ENCODE peak calls at places on chromosomes 6 and 20, in four cellular contexts. One of them, this sample, is unnamed.

GRCh38 chr6:45886776-45887175 is 128.9 kb downstream of the CLIC5 start:
- DNase-seq in activated T-helper 1 cell treated with anti-CD3 and anti-CD28 coated beads, Interleukin-12 subunit alpha, Interleukin-12 subunit beta, Interleukin-2, Interleukin-4 antibody, amounts not matched to agents 30 ng/mL and 10 ng/mL and 1 ng/mL, durations not matched to agents 14 hours and 24 hours and 36 hours: no peak
- DNase-seq in AG10803: no peak
- DNase-seq in NCI-H345: no peak
- DNase-seq in this sample: peak

GRCh38 chr6:54801244-54801643 is 45.3 kb upstream of the FAM83B start:
- DNase-seq in activated T-helper 1 cell treated with anti-CD3 and anti-CD28 coated beads, Interleukin-12 subunit alpha, Interleukin-12 subunit beta, Interleukin-2, Interleukin-4 antibody, amounts not matched to agents 30 ng/mL and 10 ng/mL and 1 ng/mL, durations not matched to agents 14 hours and 24 hours and 36 hours: no peak
- DNase-seq in AG10803: no peak
- DNase-seq in NCI-H345: no peak
- DNase-seq in this sample: no peak

GRCh38 chr6:106451419-106451818 is 90.9 kb downstream of the CRYBG1 start:
- DNase-seq in activated T-helper 1 cell treated with anti-CD3 and anti-CD28 coated beads, Interleukin-12 subunit alpha, Interleukin-12 subunit beta, Interleukin-2, Interleukin-4 antibody, amounts not matched to agents 30 ng/mL and 10 ng/mL and 1 ng/mL, durations not matched to agents 14 hours and 24 hours and 36 hours: no peak
- DNase-seq in AG10803: peak
- DNase-seq in NCI-H345: no peak
- DNase-seq in this sample: no peak

GRCh38 chr20:49452011-49452482 is 30.4 kb downstream of the KCNB1 start:
- DNase-seq in activated T-helper 1 cell treated with anti-CD3 and anti-CD28 coated beads, Interleukin-12 subunit alpha, Interleukin-12 subunit beta, Interleukin-2, Interleukin-4 antibody, amounts not matched to agents 30 ng/mL and 10 ng/mL and 1 ng/mL, durations not matched to agents 14 hours and 24 hours and 36 hours: no peak
- DNase-seq in AG10803: no peak
- DNase-seq in NCI-H345: no peak
- DNase-seq in this sample: no peak

GRCh38 chr20:49320460-49320859 is 42.6 kb upstream of the ZNFX1 start:
- DNase-seq in activated T-helper 1 cell treated with anti-CD3 and anti-CD28 coated beads, Interleukin-12 subunit alpha, Interleukin-12 subunit beta, Interleukin-2, Interleukin-4 antibody, amounts not matched to agents 30 ng/mL and 10 ng/mL and 1 ng/mL, durations not matched to agents 14 hours and 24 hours and 36 hours: no peak
- DNase-seq in AG10803: peak
- DNase-seq in NCI-H345: peak
- DNase-seq in this sample: peak

GRCh38 chr20:54227751-54228150 is 19.9 kb downstream of the PFDN4 start:
- DNase-seq in activated T-helper 1 cell treated with anti-CD3 and anti-CD28 coated beads, Interleukin-12 subunit alpha, Interleukin-12 subunit beta, Interleukin-2, Interleukin-4 antibody, amounts not matched to agents 30 ng/mL and 10 ng/mL and 1 ng/mL, durations not matched to agents 14 hours and 24 hours and 36 hours: no peak
- DNase-seq in AG10803: no peak
- DNase-seq in NCI-H345: no peak
- DNase-seq in this sample: no peak

GRCh38 chr6:134449781-134450180 is 131.9 kb upstream of the SGK1 start:
- DNase-seq in activated T-helper 1 cell treated with anti-CD3 and anti-CD28 coated beads, Interleukin-12 subunit alpha, Interleukin-12 subunit beta, Interleukin-2, Interleukin-4 antibody, amounts not matched to agents 30 ng/mL and 10 ng/mL and 1 ng/mL, durations not matched to agents 14 hours and 24 hours and 36 hours: no peak
- DNase-seq in AG10803: peak
- DNase-seq in NCI-H345: no peak
- DNase-seq in this sample: no peak

GRCh38 chr6:130162421-130162820 is 60.3 kb downstream of the SAMD3 start:
- DNase-seq in activated T-helper 1 cell treated with anti-CD3 and anti-CD28 coated beads, Interleukin-12 subunit alpha, Interleukin-12 subunit beta, Interleukin-2, Interleukin-4 antibody, amounts not matched to agents 30 ng/mL and 10 ng/mL and 1 ng/mL, durations not matched to agents 14 hours and 24 hours and 36 hours: no peak
- DNase-seq in AG10803: no peak
- DNase-seq in NCI-H345: no peak
- DNase-seq in this sample: no peak

GRCh38 chr20:8490076-8490830 is 358.2 kb downstream of the PLCB1 start:
- DNase-seq in activated T-helper 1 cell treated with anti-CD3 and anti-CD28 coated beads, Interleukin-12 subunit alpha, Interleukin-12 subunit beta, Interleukin-2, Interleukin-4 antibody, amounts not matched to agents 30 ng/mL and 10 ng/mL and 1 ng/mL, durations not matched to agents 14 hours and 24 hours and 36 hours: no peak
- DNase-seq in AG10803: peak
- DNase-seq in NCI-H345: no peak
- DNase-seq in this sample: no peak